ENCODE peak calls at places on chromosome 22, in five cellular contexts. One of them, this sample, is unnamed.

GRCh38 chr22:42688241-42688913 is 32.3 kb downstream of the A4GALT start:
- DNase-seq in EH: peak
- DNase-seq in fibroblast of pulmonary artery: peak
- DNase-seq in iPS-NIHi11: peak
- DNase-seq in head of caudate nucleus: no peak
- DNase-seq in this sample: no peak

GRCh38 chr22:48832592-48832991 is 995.1 kb downstream of the BRD1 start:
- DNase-seq in fibroblast of pulmonary artery: no peak
- DNase-seq in EH: no peak
- DNase-seq in head of caudate nucleus: no peak
- DNase-seq in iPS-NIHi11: no peak
- DNase-seq in this sample: no peak

GRCh38 chr22:48500481-48501230 is 1327.0 kb downstream of the BRD1 start:
- DNase-seq in EH: no peak
- DNase-seq in head of caudate nucleus: no peak
- DNase-seq in fibroblast of pulmonary artery: peak
- DNase-seq in iPS-NIHi11: no peak
- DNase-seq in this sample: no peak

GRCh38 chr22:48711669-48712068 is 1116.0 kb downstream of the BRD1 start:
- DNase-seq in EH: no peak
- DNase-seq in fibroblast of pulmonary artery: no peak
- DNase-seq in iPS-NIHi11: no peak
- DNase-seq in head of caudate nucleus: no peak
- DNase-seq in this sample: no peak

GRCh38 chr22:31451709-31452571 is 37.7 kb downstream of the EIF4ENIF1 start:
- DNase-seq in fibroblast of pulmonary artery: peak
- DNase-seq in EH: peak
- DNase-seq in iPS-NIHi11: peak
- DNase-seq in head of caudate nucleus: no peak
- DNase-seq in this sample: no peak

GRCh38 chr22:44537016-44537936 is 39.2 kb upstream of the RTL6 start:
- DNase-seq in EH: no peak
- DNase-seq in head of caudate nucleus: no peak
- DNase-seq in iPS-NIHi11: peak
- DNase-seq in fibroblast of pulmonary artery: no peak
- DNase-seq in this sample: no peak

GRCh38 chr22:46058591-46059519 is 81.9 kb upstream of the WNT7B start:
- DNase-seq in iPS-NIHi11: no peak
- DNase-seq in head of caudate nucleus: no peak
- DNase-seq in fibroblast of pulmonary artery: no peak
- DNase-seq in EH: peak
- DNase-seq in this sample: no peak

GRCh38 chr22:21457023-21457787 is 10.0 kb upstream of the TMEM191C start:
- DNase-seq in head of caudate nucleus: no peak
- DNase-seq in fibroblast of pulmonary artery: no peak
- DNase-seq in EH: no peak
- DNase-seq in iPS-NIHi11: no peak
- DNase-seq in this sample: no peak

GRCh38 chr22:40076702-40077645 is 82.2 kb downstream of the FAM83F start:
- DNase-seq in fibroblast of pulmonary artery: no peak
- DNase-seq in head of caudate nucleus: no peak
- DNase-seq in iPS-NIHi11: no peak
- DNase-seq in EH: peak
- DNase-seq in this sample: no peak

GRCh38 chr22:32745251-32745995 is 56.1 kb upstream of the TIMP3 start:
- DNase-seq in iPS-NIHi11: peak
- DNase-seq in EH: peak
- DNase-seq in fibroblast of pulmonary artery: peak
- DNase-seq in head of caudate nucleus: no peak
- DNase-seq in this sample: no peak

GRCh38 chr22:27764722-27765236 is 36.8 kb downstream of the MN1 start:
- DNase-seq in fibroblast of pulmonary artery: no peak
- DNase-seq in EH: no peak
- DNase-seq in head of caudate nucleus: no peak
- DNase-seq in iPS-NIHi11: no peak
- DNase-seq in this sample: no peak

GRCh38 chr22:31962392-31963113 is 18.2 kb downstream of the YWHAH start:
- DNase-seq in fibroblast of pulmonary artery: no peak
- DNase-seq in head of caudate nucleus: no peak
- DNase-seq in iPS-NIHi11: no peak
- DNase-seq in EH: no peak
- DNase-seq in this sample: no peak

GRCh38 chr22:25718109-25718830 is 23.7 kb upstream of the MYO18B start:
- DNase-seq in fibroblast of pulmonary artery: no peak
- DNase-seq in head of caudate nucleus: no peak
- DNase-seq in EH: no peak
- DNase-seq in iPS-NIHi11: no peak
- DNase-seq in this sample: no peak